ENCODE peak calls at places on chromosome 4, in six cellular contexts. H is fibroblast of gingiva, G is T-helper 2 cell, B is germinal center, O is lower leg skin, P is iris pigment epithelial cell. D is an unnamed sample.

GRCh38 chr4:8928074-8928473 is 56.4 kb upstream of the HMX1 start:
- DNase-seq in P (no peak), H (no peak), G (no peak), B (peak), O (no peak), D (no peak)

GRCh38 chr4:172813359-172813923 is 355.2 kb upstream of the GALNT7 start:
- DNase-seq in G (no peak), B (no peak), H (no peak), P (no peak), O (no peak), D (peak)

GRCh38 chr4:1023895-1024740 is 12.7 kb downstream of the FGFRL1 start:
- DNase-seq in H (no peak), P (no peak), O (no peak), B (no peak), G (no peak), D (no peak)

GRCh38 chr4:162497564-162498167 is 333.9 kb upstream of the FSTL5 start:
- DNase-seq in B (peak), G (no peak), O (no peak), P (peak), H (peak), D (peak)

GRCh38 chr4:140116442-140117104 is 37.4 kb downstream of the MAML3 start:
- DNase-seq in B (no peak), O (no peak), P (peak), G (no peak), H (no peak), D (no peak)

GRCh38 chr4:176393306-176394013 is 73.7 kb downstream of the SPCS3 start:
- DNase-seq in P (peak), G (no peak), B (no peak), O (no peak), H (peak), D (peak)

GRCh38 chr4:84492290-84492689 is 6.8 kb downstream of the NKX6-1 start:
- DNase-seq in G (no peak), O (no peak), H (no peak), P (no peak), B (no peak), D (no peak)

GRCh38 chr4:92307156-92307555 is 3.4 kb downstream of the GRID2 start:
- DNase-seq in B (no peak), O (no peak), G (no peak), P (no peak), H (no peak), D (no peak)

GRCh38 chr4:7570156-7570778 is 135.5 kb upstream of the PSAPL1 start:
- DNase-seq in B (no peak), G (no peak), H (no peak), P (no peak), O (no peak), D (no peak)

GRCh38 chr4:184383497-184384055 is 90.8 kb downstream of the IRF2 start:
- DNase-seq in B (no peak), P (peak), H (peak), O (peak), G (no peak), D (peak)

GRCh38 chr4:108320066-108320465 is 151.3 kb upstream of the LEF1 start:
- DNase-seq in H (no peak), P (no peak), B (no peak), O (no peak), G (no peak), D (no peak)

GRCh38 chr4:147991543-147992295 is 259.8 kb downstream of the ARHGAP10 start:
- DNase-seq in H (no peak), P (no peak), B (no peak), G (no peak), O (no peak), D (no peak)

GRCh38 chr4:71860643-71861042 is 76.8 kb upstream of the GC start:
- DNase-seq in O (no peak), P (no peak), G (no peak), H (no peak), B (no peak), D (peak)

GRCh38 chr4:187608001-187608421 is 387.6 kb upstream of the ZFP42 start:
- DNase-seq in O (no peak), H (peak), B (no peak), G (no peak), P (peak), D (peak)

GRCh38 chr4:89243741-89244252 is 63.8 kb downstream of the GPRIN3 start:
- DNase-seq in P (no peak), O (no peak), B (no peak), H (no peak), G (no peak), D (no peak)

GRCh38 chr4:153643406-153644016 is 40.6 kb upstream of the TLR2 start:
- DNase-seq in H (no peak), G (no peak), O (no peak), P (peak), B (peak), D (peak)

GRCh38 chr4:39050590-39050989 is 11.4 kb upstream of the KLHL5 start:
- DNase-seq in H (no peak), G (no peak), B (no peak), P (no peak), O (no peak), D (no peak)

GRCh38 chr4:81743731-81744465 is 272.2 kb upstream of the RASGEF1B start:
- DNase-seq in B (no peak), O (no peak), H (no peak), G (no peak), P (no peak), D (no peak)

GRCh38 chr4:150573534-150573933 is 8.4 kb upstream of the MAB21L2 start:
- DNase-seq in P (peak), H (no peak), O (no peak), B (no peak), G (no peak), D (peak)

GRCh38 chr4:79763486-79764075 is 309.4 kb downstream of the ANTXR2 start:
- DNase-seq in O (no peak), H (no peak), B (no peak), P (no peak), G (no peak), D (no peak)

GRCh38 chr4:53777244-53777984 is 186.1 kb upstream of the LNX1 start:
- DNase-seq in B (no peak), O (no peak), G (no peak), H (peak), P (peak), D (peak)

GRCh38 chr4:79609853-79610252 is 201.8 kb upstream of the GK2 start:
- DNase-seq in H (no peak), O (no peak), P (no peak), G (no peak), B (no peak), D (no peak)

GRCh38 chr4:26482508-26483462 is 7.5 kb downstream of the CCKAR start:
- DNase-seq in H (peak), B (no peak), O (no peak), P (no peak), G (no peak), D (no peak)

GRCh38 chr4:77148081-77148480 is 8.9 kb upstream of the CCNG2 start:
- DNase-seq in P (no peak), G (no peak), B (no peak), H (no peak), O (no peak), D (no peak)

GRCh38 chr4:151296227-151296626 is 19.3 kb downstream of the PRSS48 start:
- DNase-seq in H (no peak), O (no peak), B (no peak), P (no peak), G (no peak), D (no peak)

GRCh38 chr4:72969957-72970356 is 99.6 kb downstream of the COX18 start:
- DNase-seq in G (no peak), H (peak), P (peak), B (no peak), O (no peak), D (peak)

D was measured in choroid plexus epithelial cell.